ENCODE peak calls at places on chromosomes 7 and 10, in nine cellular contexts. J, R, L, Q, K, P, C, H and Y are unnamed samples.

GRCh38 chr7:43112941-43113621 is 634 bp downstream of the HECW1 start:
- DNase-seq in H (no peak), Q (no peak), R (peak), C (no peak), P (no peak), K (peak), J (peak), L (peak), Y (no peak)

GRCh38 chr10:22252801-22253577 is 35.2 kb upstream of the EBLN1 start:
- DNase-seq in J (no peak), Q (peak), P (peak), L (peak), K (peak), R (peak), H (peak), C (no peak), Y (no peak)

GRCh38 chr10:101217450-101218281 is 11.6 kb downstream of the LBX1 start:
- DNase-seq in L (no peak), R (peak), C (no peak), H (no peak), K (no peak), Q (no peak), P (no peak), J (peak), Y (no peak)

GRCh38 chr10:42979730-42980467 is 97.0 kb upstream of the RET start:
- DNase-seq in K (peak), C (no peak), R (no peak), H (no peak), P (no peak), Q (no peak), J (no peak), L (no peak), Y (no peak)

GRCh38 chr7:77415474-77415821 is 701 bp downstream of the GSAP start:
- DNase-seq in K (peak), Q (peak), C (no peak), H (no peak), P (peak), L (no peak), J (no peak), R (peak), Y (no peak)

GRCh38 chr7:40717242-40717641 is 582.4 kb downstream of the SUGCT start:
- DNase-seq in Q (no peak), L (no peak), H (no peak), P (no peak), J (peak), K (peak), C (peak), R (peak), Y (no peak)

GRCh38 chr7:51340029-51340838 is 23.6 kb upstream of the COBL start:
- DNase-seq in Q (no peak), K (no peak), J (no peak), R (no peak), C (no peak), H (no peak), L (no peak), P (no peak), Y (no peak)

GRCh38 chr10:46283945-46284285 is 2.9 kb upstream of the ANTXRL start:
- DNase-seq in J (no peak), K (no peak), C (no peak), R (no peak), Q (no peak), L (no peak), P (no peak), H (no peak), Y (no peak)

GRCh38 chr10:88346151-88346977 is 236.8 kb downstream of the RNLS start:
- DNase-seq in R (no peak), P (no peak), K (no peak), J (no peak), C (no peak), Q (no peak), L (no peak), H (no peak), Y (no peak)

GRCh38 chr7:11557627-11558026 is 274.4 kb downstream of the THSD7A start:
- DNase-seq in Q (no peak), R (peak), P (no peak), C (no peak), K (no peak), L (no peak), H (no peak), J (peak), Y (no peak)

GRCh38 chr10:60209874-60210584 is 179.6 kb downstream of the ANK3 start:
- DNase-seq in C (no peak), P (no peak), L (no peak), R (no peak), J (no peak), Q (no peak), H (no peak), K (no peak), Y (no peak)

GRCh38 chr7:108142675-108143259 is 12.6 kb upstream of the LAMB4 start:
- DNase-seq in P (no peak), L (no peak), H (no peak), Q (no peak), C (no peak), K (no peak), J (no peak), R (no peak), Y (no peak)

GRCh38 chr10:78381072-78381471 is 347.4 kb downstream of the RPS24 start:
- DNase-seq in J (no peak), R (no peak), K (peak), Q (no peak), C (no peak), P (no peak), L (no peak), H (no peak), Y (no peak)

GRCh38 chr10:21732067-21732772 is 198.2 kb downstream of the MLLT10 start:
- DNase-seq in C (peak), Q (no peak), R (peak), K (peak), P (no peak), J (peak), H (peak), L (peak), Y (no peak)

GRCh38 chr7:105808703-105809590 is 67.5 kb downstream of the ATXN7L1 start:
- DNase-seq in Q (peak), J (peak), K (no peak), H (peak), P (peak), R (no peak), L (no peak), C (peak), Y (no peak)

GRCh38 chr7:100894860-100895700 is 608 bp downstream of the ACHE start:
- DNase-seq in Q (peak), C (no peak), H (no peak), K (peak), P (peak), R (peak), J (peak), L (no peak), Y (peak)

GRCh38 chr7:73909051-73909941 is 48.3 kb downstream of the TMEM270 start:
- DNase-seq in J (no peak), P (no peak), L (no peak), Q (no peak), R (no peak), K (peak), C (no peak), H (no peak), Y (no peak)

GRCh38 chr10:32958992-32959703 is 1.1 kb upstream of the ITGB1 start:
- DNase-seq in R (no peak), J (no peak), H (no peak), C (no peak), L (no peak), Q (no peak), P (peak), K (no peak), Y (no peak)

GRCh38 chr10:29257106-29257783 is 31.6 kb upstream of the LYZL1 start:
- DNase-seq in J (peak), P (no peak), L (no peak), H (no peak), Q (no peak), R (peak), C (peak), K (peak), Y (no peak)

GRCh38 chr7:140656548-140657515 is 15.9 kb upstream of the ADCK2 start:
- DNase-seq in J (peak), K (no peak), Q (no peak), R (peak), H (no peak), L (peak), C (no peak), P (peak), Y (no peak)

GRCh38 chr10:1380075-1380793 is 324.0 kb downstream of the WDR37 start:
- DNase-seq in R (no peak), Q (no peak), J (no peak), K (no peak), P (no peak), H (no peak), C (no peak), L (no peak), Y (no peak)

GRCh38 chr7:90931996-90932912 is 332.0 kb upstream of the FZD1 start:
- DNase-seq in J (no peak), L (no peak), R (peak), K (no peak), C (no peak), P (no peak), H (no peak), Q (no peak), Y (no peak)